ENCODE peak calls at places on chromosome 9, in ten cellular contexts. B is RWPE1, J is left lung, H is PC-9, D is epithelial cell of prostate, V is aorta, K is cardiac muscle cell, G is right atrium auricular region, M is neuronal stem cell, O is kidney. L is an unnamed sample.
A peak's percentile ranks its signal among the peaks of the same experiment; 100 is the strongest.

GRCh38 chr9:95509851-95510529 is 6.8 kb downstream of the PTCH1 start:
- DNase-seq in B (no peak), J (no peak), H (no peak), D (no peak), V (no peak), K (no peak), G (no peak), M (no peak), O (peak; percentile 80), L (no peak)

GRCh38 chr9:113669523-113670115 is 206.1 kb downstream of the RGS3 start:
- DNase-seq in B (no peak), J (no peak), H (no peak), D (no peak), V (no peak), K (no peak), G (no peak), M (no peak), O (no peak), L (no peak)

GRCh38 chr9:37105169-37105750 is 15.1 kb upstream of the ZCCHC7 start:
- DNase-seq in B (no peak), J (no peak), H (no peak), D (no peak), V (no peak), K (no peak), G (no peak), M (no peak), O (no peak), L (no peak)

GRCh38 chr9:93567271-93567959 is 9.0 kb upstream of the PHF2 start:
- DNase-seq in B (no peak), J (no peak), H (no peak), D (no peak), V (no peak), K (peak; percentile 23), G (peak; percentile 58), M (no peak), O (no peak), L (peak; percentile 52)

GRCh38 chr9:79431019-79431679 is 140.6 kb upstream of the TLE4 start:
- DNase-seq in B (no peak), J (no peak), H (no peak), D (no peak), V (no peak), K (no peak), G (no peak), M (no peak), O (no peak), L (no peak)

GRCh38 chr9:105901514-105902109 is 207.3 kb downstream of the TMEM38B start:
- DNase-seq in B (peak; percentile 80), J (peak; percentile 35), H (peak; percentile 73), D (no peak), V (no peak), K (peak; percentile 82), G (no peak), M (peak; percentile 56), O (no peak), L (no peak)

GRCh38 chr9:125472926-125473701 is 211.5 kb downstream of the GAPVD1 start:
- DNase-seq in B (no peak), J (no peak), H (no peak), D (no peak), V (no peak), K (peak; percentile 91), G (no peak), M (no peak), O (no peak), L (no peak)

GRCh38 chr9:124522121-124523098 is 15.2 kb upstream of the NR5A1 start:
- DNase-seq in B (no peak), J (no peak), H (no peak), D (no peak), V (no peak), K (no peak), G (no peak), M (no peak), O (no peak), L (no peak)

GRCh38 chr9:35338561-35339274 is 151.2 kb upstream of the RUSC2 start:
- DNase-seq in B (no peak), J (no peak), H (no peak), D (no peak), V (no peak), K (no peak), G (no peak), M (no peak), O (no peak), L (no peak)

GRCh38 chr9:35338086-35338485 is 151.8 kb upstream of the RUSC2 start:
- DNase-seq in B (no peak), J (no peak), H (no peak), D (no peak), V (no peak), K (no peak), G (no peak), M (no peak), O (no peak), L (no peak)

GRCh38 chr9:35335164-35335563 is 154.7 kb upstream of the RUSC2 start:
- DNase-seq in B (no peak), J (no peak), H (no peak), D (no peak), V (no peak), K (no peak), G (no peak), M (no peak), O (no peak), L (no peak)

DNA sequence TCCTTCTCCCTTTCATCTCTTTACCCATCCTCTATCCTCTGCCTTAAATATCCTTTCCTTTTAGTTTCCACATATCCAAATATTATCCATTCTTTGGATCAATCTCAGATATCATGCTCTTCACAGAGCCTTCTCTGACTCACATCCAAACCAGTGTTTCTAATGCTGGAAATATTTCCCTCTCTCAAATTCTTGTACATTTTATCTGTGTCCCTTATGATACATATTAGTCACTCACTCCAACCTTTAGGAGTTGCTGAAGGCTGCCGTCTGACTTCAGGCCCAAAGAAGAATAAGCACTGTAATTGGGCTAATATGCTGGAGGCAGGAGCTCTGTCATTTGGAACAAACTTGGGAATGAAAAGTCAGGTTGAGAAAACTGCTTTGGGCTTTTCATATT is 156.4 kb upstream of the RUSC2 start:
- DNase-seq in B (peak; percentile 26), J (no peak), H (no peak), D (no peak), V (no peak), K (no peak), G (no peak), M (no peak), O (no peak), L (no peak)
- H3K27ac ChIP-seq in B (no peak overlapping the region), J (no peak overlapping the region), H (no peak overlapping the region), D (no peak overlapping the region), V (no peak overlapping the region), K (no peak overlapping the region), G (no peak overlapping the region), M (no peak overlapping the region), O (no peak overlapping the region), L (no peak overlapping the region)

GRCh38 chr9:88775559-88775958 is 215.7 kb upstream of the S1PR3 start:
- DNase-seq in B (peak; percentile 31), J (no peak), H (peak; percentile 82), D (no peak), V (no peak), K (no peak), G (no peak), M (no peak), O (no peak), L (no peak)

GRCh38 chr9:88773627-88774244 is 217.5 kb upstream of the S1PR3 start:
- DNase-seq in B (no peak), J (no peak), H (no peak), D (no peak), V (no peak), K (peak; percentile 23), G (no peak), M (no peak), O (no peak), L (no peak)

GRCh38 chr9:88772602-88773001 is 218.7 kb upstream of the S1PR3 start:
- DNase-seq in B (no peak), J (no peak), H (no peak), D (no peak), V (no peak), K (no peak), G (no peak), M (no peak), O (no peak), L (no peak)

GRCh38 chr9:88775037-88775471 is 216.2 kb upstream of the S1PR3 start:
- DNase-seq in B (no peak), J (no peak), H (peak; percentile 84), D (no peak), V (no peak), K (no peak), G (peak; percentile 79), M (no peak), O (no peak), L (no peak)

GRCh38 chr9:88773119-88773518 is 218.1 kb upstream of the S1PR3 start:
- DNase-seq in B (no peak), J (no peak), H (no peak), D (no peak), V (no peak), K (no peak), G (no peak), M (no peak), O (no peak), L (no peak)
- H3K27ac ChIP-seq in B (no peak overlapping the region), J (no peak overlapping the region), H (no peak overlapping the region), D (no peak overlapping the region), V (no peak overlapping the region), K (no peak overlapping the region), G (no peak overlapping the region), M (no peak overlapping the region), O (no peak overlapping the region), L (no peak overlapping the region)

GRCh38 chr9:133342083-133342406 is 5.9 kb downstream of the MED22 start:
- DNase-seq in B (no peak), J (no peak), H (no peak), D (no peak), V (no peak), K (no peak), G (no peak), M (no peak), O (peak; percentile 64), L (no peak)

GRCh38 chr9:133340916-133341315 is 4.9 kb upstream of the SURF6 start:
- DNase-seq in B (no peak), J (no peak), H (no peak), D (no peak), V (no peak), K (no peak), G (no peak), M (no peak), O (peak; percentile 57), L (no peak)

GRCh38 chr9:133339641-133340040 is 3.7 kb upstream of the SURF6 start:
- DNase-seq in B (no peak), J (no peak), H (no peak), D (no peak), V (no peak), K (no peak), G (no peak), M (no peak), O (peak; percentile 10), L (no peak)

GRCh38 chr9:133341369-133342082 is 5.5 kb upstream of the SURF6 start:
- DNase-seq in B (no peak), J (peak; percentile 80), H (no peak), D (no peak), V (no peak), K (no peak), G (peak; percentile 66), M (no peak), O (peak; percentile 82), L (no peak)

GRCh38 chr9:133340256-133340655 is 4.3 kb upstream of the SURF6 start:
- DNase-seq in B (no peak), J (no peak), H (no peak), D (no peak), V (peak; percentile 20), K (no peak), G (no peak), M (no peak), O (peak; percentile 54), L (no peak)
- H3K27ac ChIP-seq in B (peak overlapping the region; percentile 21), J (peak overlapping the region; percentile 85), H (no peak overlapping the region), D (no peak overlapping the region), V (no peak overlapping the region), K (no peak overlapping the region), G (no peak overlapping the region), M (no peak overlapping the region), O (no peak overlapping the region), L (peak overlapping the region; percentile 36)

GRCh38 chr9:35520404-35520790 is 30.5 kb downstream of the RUSC2 start:
- DNase-seq in B (no peak), J (no peak), H (no peak), D (no peak), V (no peak), K (no peak), G (no peak), M (no peak), O (no peak), L (no peak)
- H3K27ac ChIP-seq in B (peak overlapping the region; percentile 70), J (peak overlapping the region; percentile 66), H (peak overlapping the region; percentile 89), D (peak overlapping the region; percentile 98), V (peak overlapping the region; percentile 100), K (peak overlapping the region; percentile 93), G (peak overlapping the region; percentile 77), M (no peak overlapping the region), O (peak overlapping the region; percentile 85), L (peak overlapping the region; percentile 94)